ENCODE peak calls at places on chromosomes 16 and 17, in nine cellular contexts. L, K, Z, D, C, H, Y, I and S are unnamed samples.
A peak's percentile ranks its signal among the peaks of the same experiment; 100 is the strongest.

GRCh38 chr16:74455619-74456289 is 34.5 kb upstream of the CLEC18B start:
- DNase-seq in C (no peak), H (no peak), K (no peak), Y (no peak), D (peak; percentile 90), I (no peak), L (no peak), Z (no peak), S (peak; percentile 27)

GRCh38 chr17:18859256-18859655 is 1.3 kb downstream of the PRPSAP2 start:
- DNase-seq in L (no peak), D (peak; percentile 83), H (peak; percentile 28), I (no peak), C (no peak), Y (no peak), K (no peak), Z (no peak), S (peak; percentile 36)

GRCh38 chr16:88130681-88131080 is 179.4 kb downstream of the BANP start:
- DNase-seq in I (no peak), K (no peak), H (peak; percentile 36), C (no peak), D (no peak), Z (no peak), L (no peak), Y (no peak), S (no peak)

GRCh38 chr16:51773491-51773890 is 622.4 kb upstream of the SALL1 start:
- DNase-seq in L (no peak), C (no peak), H (no peak), Z (no peak), Y (no peak), K (no peak), D (no peak), I (no peak), S (no peak)

GRCh38 chr17:66399441-66399840 is 97.0 kb downstream of the PRKCA start:
- DNase-seq in H (no peak), Y (no peak), Z (no peak), D (no peak), L (no peak), K (no peak), C (no peak), I (no peak), S (peak; percentile 17)

GRCh38 chr17:34858941-34859562 is 102.2 kb downstream of the CCT6B start:
- DNase-seq in K (no peak), C (no peak), Z (no peak), Y (no peak), D (peak; percentile 23), I (no peak), H (no peak), L (no peak), S (no peak)

GRCh38 chr16:20898938-20899502 is 1.1 kb downstream of the DCUN1D3 start:
- DNase-seq in C (no peak), Z (no peak), D (peak; percentile 84), L (no peak), K (no peak), H (no peak), Y (no peak), I (no peak), S (no peak)

GRCh38 chr17:41579484-41580243 is 7.0 kb downstream of the KRT14 start:
- DNase-seq in Z (peak; percentile 89), D (peak; percentile 85), C (peak; percentile 77), K (peak; percentile 64), H (peak; percentile 90), Y (peak; percentile 71), L (peak; percentile 12), I (peak; percentile 87), S (peak; percentile 97)

GRCh38 chr16:17945080-17945601 is 391.4 kb downstream of the NPIPA8 start:
- DNase-seq in H (no peak), L (no peak), D (no peak), Y (no peak), C (no peak), K (no peak), Z (no peak), I (no peak), S (no peak)

GRCh38 chr16:70706948-70707465 is 21.2 kb upstream of the MTSS2 start:
- DNase-seq in C (no peak), D (peak; percentile 85), K (no peak), I (no peak), H (no peak), Y (no peak), L (no peak), Z (no peak), S (no peak)

GRCh38 chr16:70710422-70711210 is 24.8 kb upstream of the MTSS2 start:
- DNase-seq in Z (no peak), C (no peak), D (no peak), H (no peak), Y (no peak), I (no peak), K (no peak), L (no peak), S (no peak)

GRCh38 chr16:70709961-70710360 is 24.1 kb upstream of the MTSS2 start:
- DNase-seq in Z (no peak), Y (no peak), K (no peak), C (no peak), I (no peak), L (no peak), H (no peak), D (no peak), S (no peak)

GRCh38 chr16:70709457-70709856 is 23.6 kb upstream of the MTSS2 start:
- DNase-seq in Y (no peak), I (no peak), Z (no peak), D (no peak), H (no peak), L (no peak), K (no peak), C (no peak), S (no peak)

DNA sequence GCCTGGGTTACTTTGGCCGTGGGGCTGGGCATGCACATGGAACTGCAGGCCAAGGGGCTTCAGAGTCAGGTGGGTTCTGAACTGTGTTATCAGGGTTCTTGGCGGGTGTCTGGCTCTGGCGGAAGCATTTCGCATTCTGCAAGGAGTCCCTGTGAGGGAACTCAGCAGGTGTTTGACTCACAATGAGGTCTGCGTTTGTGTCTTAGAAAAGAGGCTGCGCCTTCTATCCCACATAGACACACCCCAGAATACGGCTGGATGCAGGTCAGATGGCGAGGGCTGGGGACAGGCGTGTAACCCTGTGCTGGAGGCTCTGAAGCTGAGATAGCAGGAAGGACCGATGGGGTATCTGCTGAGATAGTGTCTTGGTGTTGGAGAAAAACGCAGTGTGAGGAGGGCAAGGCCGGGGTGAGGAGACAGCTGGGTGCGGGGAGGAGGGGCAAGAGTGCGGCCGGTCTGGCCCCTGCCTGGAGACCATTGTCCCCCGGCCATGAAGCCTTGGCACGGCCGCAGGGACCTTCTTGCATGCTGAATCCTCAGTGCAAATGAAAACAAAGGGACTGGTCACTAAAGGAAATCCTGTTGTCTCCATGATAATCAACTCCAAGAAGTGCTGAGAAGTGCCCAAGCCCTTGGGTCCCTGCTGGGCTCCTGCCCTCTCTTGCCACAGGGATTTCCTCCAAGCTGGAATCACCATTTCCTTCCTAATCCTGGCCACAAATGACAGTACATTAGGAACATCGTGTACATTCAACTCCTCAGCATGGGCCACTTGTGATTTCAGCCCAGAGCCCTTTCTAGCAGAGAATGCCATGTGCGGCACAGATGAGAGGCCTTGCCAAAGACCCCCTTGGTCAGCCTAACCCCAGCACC is 22.8 kb upstream of the MTSS2 start:
- DNase-seq in C (no peak), Y (no peak), D (no peak), I (no peak), H (no peak), L (no peak), K (no peak), Z (no peak), S (no peak)
- H3K27ac ChIP-seq in C (peak overlapping the region; percentile 58), Y (peak overlapping the region; percentile 96), D (no peak overlapping the region), I (peak overlapping the region; percentile 85), H (peak overlapping the region; percentile 96), L (no peak overlapping the region), K (no peak overlapping the region), Z (no peak overlapping the region), S (no peak overlapping the region)

GRCh38 chr17:7383371-7383741 is 2.5 kb downstream of the TNK1 start:
- DNase-seq in D (no peak), H (no peak), I (no peak), L (no peak), C (no peak), Z (no peak), Y (no peak), K (no peak), S (no peak)

GRCh38 chr17:7382901-7383300 is 2.0 kb downstream of the TNK1 start:
- DNase-seq in K (no peak), D (no peak), C (no peak), L (no peak), Z (no peak), Y (no peak), I (no peak), H (no peak), S (no peak)

GRCh38 chr17:7384489-7385081 is 3.7 kb downstream of the TNK1 start:
- DNase-seq in Z (no peak), H (no peak), I (no peak), D (no peak), L (no peak), Y (no peak), C (no peak), K (no peak), S (no peak)

GRCh38 chr17:7380855-7381683 is at the start of gene TNK1:
- DNase-seq in C (peak; percentile 88), H (peak; percentile 64), Y (peak; percentile 72), L (no peak), D (peak; percentile 48), Z (peak; percentile 78), I (peak; percentile 89), K (no peak), S (peak; percentile 85)

DNA sequence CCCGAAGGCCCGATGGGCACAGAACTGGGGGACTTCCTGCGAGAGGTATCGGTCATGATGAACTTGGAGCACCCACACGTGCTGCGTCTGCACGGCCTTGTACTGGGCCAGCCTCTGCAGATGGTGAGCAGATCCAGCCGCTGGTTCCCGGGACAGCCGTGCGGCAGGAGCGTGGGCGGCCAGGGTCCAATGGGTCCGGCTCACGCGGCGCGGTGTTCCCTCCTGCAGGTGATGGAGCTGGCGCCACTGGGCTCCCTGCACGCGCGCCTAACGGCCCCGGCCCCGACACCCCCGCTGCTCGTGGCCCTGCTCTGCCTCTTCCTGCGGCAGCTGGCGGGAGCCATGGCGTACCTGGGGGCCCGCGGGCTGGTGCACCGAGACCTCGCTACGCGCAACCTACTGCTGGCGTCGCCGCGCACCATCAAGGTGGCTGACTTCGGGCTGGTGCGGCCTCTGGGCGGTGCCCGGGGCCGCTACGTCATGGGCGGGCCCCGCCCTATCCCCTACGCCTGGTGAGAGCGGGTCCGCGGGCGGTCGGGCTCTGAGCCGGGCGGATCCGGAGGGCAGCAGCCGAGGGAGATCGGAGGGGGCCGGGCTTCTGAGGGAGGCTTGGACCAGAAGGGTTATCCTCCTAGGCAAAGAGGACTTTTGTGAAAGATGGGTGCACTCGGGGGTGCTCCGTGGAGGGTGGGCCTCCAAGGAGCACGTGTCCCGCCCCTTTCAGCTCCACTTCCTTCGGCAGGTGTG is 3.0 kb downstream of the TNK1 start:
- DNase-seq in K (no peak), Z (no peak), Y (peak; percentile 76), D (peak; percentile 32), I (peak; percentile 34), C (no peak), L (no peak), H (peak; percentile 95), S (peak; percentile 31)
- H3K27ac ChIP-seq in K (peak overlapping the region; percentile 55), Z (no peak overlapping the region), Y (peak overlapping the region; percentile 43), D (no peak overlapping the region), I (peak overlapping the region; percentile 51), C (peak overlapping the region; percentile 3), L (no peak overlapping the region), H (no peak overlapping the region), S (peak overlapping the region; percentile 22)

GRCh38 chr16:81492965-81493754 is 48.6 kb downstream of the CMIP start:
- DNase-seq in K (no peak), Z (peak; percentile 70), I (no peak), C (no peak), L (no peak), H (no peak), Y (no peak), D (no peak), S (no peak)
- H3K27ac ChIP-seq in K (no peak overlapping the region), Z (peak overlapping the region; percentile 81), I (peak overlapping the region; percentile 78), C (peak overlapping the region; percentile 49), L (peak overlapping the region; percentile 65), H (peak overlapping the region; percentile 23), Y (peak overlapping the region; percentile 49), D (peak overlapping the region; percentile 84), S (peak overlapping the region; percentile 86)

GRCh38 chr17:29089601-29090044 is 46.7 kb downstream of the PIPOX start:
- DNase-seq in K (no peak), Y (no peak), H (no peak), L (no peak), Z (no peak), D (no peak), C (no peak), I (no peak), S (no peak)
- H3K27ac ChIP-seq in K (no peak overlapping the region), Y (peak overlapping the region; percentile 78), H (no peak overlapping the region), L (peak overlapping the region; percentile 56), Z (no peak overlapping the region), D (no peak overlapping the region), C (no peak overlapping the region), I (no peak overlapping the region), S (no peak overlapping the region)